ENCODE peak calls at places on chromosomes 1 and 21, in six cellular contexts. H, D, N, T, Q and V are unnamed samples.

GRCh38 chr1:75668813-75669212 is 55.7 kb upstream of the ACADM start:
- DNase-seq in H (no peak), D (no peak), N (no peak), T (no peak), Q (no peak), V (no peak)

GRCh38 chr1:96362623-96363022 is 359.0 kb upstream of the PTBP2 start:
- DNase-seq in H (no peak), D (no peak), N (no peak), T (no peak), Q (no peak), V (no peak)

GRCh38 chr1:17287377-17287776 is 20.6 kb upstream of the PADI4 start:
- DNase-seq in H (no peak), D (no peak), N (no peak), T (no peak), Q (no peak), V (no peak)

GRCh38 chr1:208086116-208086515 is 158.1 kb downstream of the PLXNA2 start:
- DNase-seq in H (no peak), D (no peak), N (no peak), T (no peak), Q (no peak), V (no peak)

GRCh38 chr1:87787551-87787950 is 458.9 kb downstream of the LMO4 start:
- DNase-seq in H (no peak), D (no peak), N (no peak), T (no peak), Q (no peak), V (no peak)

GRCh38 chr1:97071163-97071562 is 349.6 kb downstream of the PTBP2 start:
- DNase-seq in H (no peak), D (no peak), N (no peak), T (no peak), Q (no peak), V (no peak)

GRCh38 chr1:171222961-171223360 is 25.3 kb upstream of the FMO1 start:
- DNase-seq in H (peak; percentile 57), D (no peak), N (peak; percentile 35), T (peak; percentile 45), Q (no peak), V (no peak)

GRCh38 chr21:41603476-41603875 is 95.5 kb upstream of the TMPRSS2 start:
- DNase-seq in H (no peak), D (no peak), N (no peak), T (no peak), Q (no peak), V (no peak)

GRCh38 chr1:116842654-116843053 is 67.1 kb upstream of the PTGFRN start:
- DNase-seq in H (peak; percentile 37), D (no peak), N (no peak), T (no peak), Q (no peak), V (no peak)

GRCh38 chr1:77170687-77171086 is 48.5 kb downstream of the PIGK start:
- DNase-seq in H (no peak), D (no peak), N (no peak), T (no peak), Q (no peak), V (no peak)

GRCh38 chr1:172003766-172004530 is 162.7 kb downstream of the DNM3 start:
- DNase-seq in H (no peak), D (no peak), N (no peak), T (no peak), Q (no peak), V (no peak)

GRCh38 chr21:41786521-41786987 is 19.7 kb upstream of the RIPK4 start:
- DNase-seq in H (no peak), D (no peak), N (no peak), T (no peak), Q (no peak), V (no peak)

GRCh38 chr1:6867688-6868370 is 82.6 kb downstream of the CAMTA1 start:
- DNase-seq in H (no peak), D (no peak), N (no peak), T (no peak), Q (no peak), V (no peak)

GRCh38 chr21:38839683-38840286 is 34.1 kb downstream of the ETS2 start:
- DNase-seq in H (no peak), D (no peak), N (no peak), T (no peak), Q (no peak), V (no peak)

GRCh38 chr1:167661527-167662436 is 31.8 kb downstream of the RCSD1 start:
- DNase-seq in H (no peak), D (no peak), N (no peak), T (no peak), Q (no peak), V (no peak)

GRCh38 chr1:112735752-112736151 is 20.6 kb upstream of the PPM1J start:
- DNase-seq in H (no peak), D (no peak), N (no peak), T (no peak), Q (no peak), V (no peak)

GRCh38 chr1:192904438-192904895 is 95.6 kb downstream of the RGS2 start:
- DNase-seq in H (no peak), D (no peak), N (no peak), T (no peak), Q (no peak), V (no peak)

GRCh38 chr1:220315070-220315839 is 43.0 kb upstream of the RAB3GAP2 start:
- DNase-seq in H (no peak), D (no peak), N (no peak), T (no peak), Q (no peak), V (no peak)

GRCh38 chr21:45539046-45539795 is 3.0 kb downstream of the SLC19A1 start:
- DNase-seq in H (no peak), D (no peak), N (peak; percentile 11), T (no peak), Q (no peak), V (no peak)

GRCh38 chr1:224543453-224543852 is 72.7 kb upstream of the CNIH3 start:
- DNase-seq in H (no peak), D (no peak), N (no peak), T (no peak), Q (no peak), V (no peak)

GRCh38 chr1:22317231-22317919 is 134.3 kb upstream of the ZBTB40 start:
- DNase-seq in H (peak; percentile 76), D (no peak), N (no peak), T (no peak), Q (no peak), V (no peak)

GRCh38 chr1:33446590-33446989 is 15.7 kb upstream of the PHC2 start:
- DNase-seq in H (no peak), D (no peak), N (no peak), T (no peak), Q (no peak), V (no peak)

GRCh38 chr1:115807723-115808122 is 33.2 kb downstream of the NHLH2 start:
- DNase-seq in H (peak; percentile 97), D (peak; percentile 19), N (no peak), T (peak; percentile 59), Q (peak; percentile 50), V (no peak)

GRCh38 chr1:193562121-193562520 is 375.7 kb upstream of the B3GALT2 start:
- DNase-seq in H (peak; percentile 87), D (no peak), N (no peak), T (no peak), Q (no peak), V (no peak)

GRCh38 chr1:20484526-20485462 is 1.2 kb downstream of the CAMK2N1 start:
- DNase-seq in H (no peak), D (peak; percentile 17), N (no peak), T (no peak), Q (no peak), V (no peak)
- H3K27ac ChIP-seq in H (no peak overlapping the region), D (no peak overlapping the region), N (peak overlapping the region; percentile 87), T (peak overlapping the region; percentile 79), Q (no peak overlapping the region), V (peak overlapping the region; percentile 95)

GRCh38 chr1:10060311-10061100 is 27.7 kb downstream of the UBE4B start:
- DNase-seq in H (no peak), D (no peak), N (no peak), T (no peak), Q (no peak), V (no peak)

GRCh38 chr1:10059329-10059691 is 26.6 kb downstream of the UBE4B start:
- DNase-seq in H (no peak), D (no peak), N (no peak), T (peak; percentile 11), Q (no peak), V (no peak)

GRCh38 chr1:10056599-10056987 is 23.8 kb downstream of the UBE4B start:
- DNase-seq in H (no peak), D (no peak), N (no peak), T (no peak), Q (peak; percentile 37), V (no peak)

GRCh38 chr1:10057305-10057704 is 24.5 kb downstream of the UBE4B start:
- DNase-seq in H (no peak), D (no peak), N (no peak), T (peak; percentile 12), Q (no peak), V (no peak)

GRCh38 chr1:10057744-10058294 is 25.1 kb downstream of the UBE4B start:
- DNase-seq in H (no peak), D (no peak), N (no peak), T (no peak), Q (no peak), V (no peak)
- H3K27ac ChIP-seq in H (no peak overlapping the region), D (no peak overlapping the region), N (peak overlapping the region; percentile 45), T (peak overlapping the region; percentile 48), Q (no peak overlapping the region), V (peak overlapping the region; percentile 71)

DNA sequence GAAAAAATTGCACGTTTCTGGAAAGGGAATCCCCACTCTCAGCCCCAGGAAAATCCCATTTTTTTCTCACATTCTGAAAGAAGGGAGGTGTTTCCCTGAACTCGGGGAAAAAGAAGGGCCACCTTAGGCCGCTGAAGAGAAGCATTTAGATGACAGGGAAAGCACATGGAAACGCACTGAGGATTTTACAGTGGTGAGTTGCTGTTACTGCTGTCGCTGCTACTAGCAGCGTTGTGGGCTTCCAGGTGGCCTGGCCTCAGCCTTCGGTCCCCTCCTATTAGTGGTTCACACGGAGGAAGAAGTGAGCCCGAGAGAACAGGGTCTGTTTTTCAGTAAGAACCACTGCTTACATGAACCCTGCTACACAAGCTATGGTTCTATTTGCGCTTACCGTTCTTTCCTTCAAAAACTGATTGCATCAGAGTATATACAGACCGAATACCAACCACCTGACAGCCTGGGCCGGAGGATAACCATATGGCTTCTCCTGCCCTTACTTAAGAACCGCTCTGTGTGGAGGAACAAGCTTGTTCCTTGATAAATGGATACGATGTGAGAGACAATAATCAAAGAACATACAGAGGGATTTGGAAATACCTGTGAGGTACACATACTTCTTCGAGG is 986 bp upstream of the KCNT2 start:
- DNase-seq in H (peak; percentile 79), D (no peak), N (no peak), T (no peak), Q (no peak), V (no peak)
- H3K27ac ChIP-seq in H (peak overlapping the region; percentile 100), D (no peak overlapping the region), N (peak overlapping the region; percentile 74), T (peak overlapping the region; percentile 73), Q (no peak overlapping the region), V (peak overlapping the region; percentile 4)

DNA sequence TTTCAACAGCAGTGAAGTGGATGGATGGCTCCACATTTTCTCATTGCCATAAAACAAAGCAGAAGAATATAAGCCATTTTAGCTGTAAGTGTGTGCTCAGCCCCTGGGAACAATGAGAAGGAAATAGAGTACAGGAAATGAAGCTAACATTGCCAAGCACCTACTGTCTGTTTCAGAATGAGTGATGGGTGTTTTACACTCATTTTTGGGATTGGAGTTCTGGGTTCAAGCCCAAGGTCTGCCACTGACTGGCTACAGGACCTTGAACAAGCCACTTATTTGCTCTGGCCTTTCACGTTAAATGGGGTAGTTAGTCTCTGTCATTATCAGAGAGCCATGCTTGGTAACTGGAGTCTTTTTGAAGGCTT is 80.7 kb upstream of the KAZN start:
- DNase-seq in H (no peak), D (no peak), N (no peak), T (no peak), Q (no peak), V (no peak)
- H3K27ac ChIP-seq in H (no peak overlapping the region), D (no peak overlapping the region), N (peak overlapping the region; percentile 50), T (no peak overlapping the region), Q (no peak overlapping the region), V (no peak overlapping the region)

GRCh38 chr1:45954401-45954847 is 151.0 kb downstream of the MAST2 start:
- DNase-seq in H (no peak), D (no peak), N (no peak), T (peak; percentile 7), Q (no peak), V (no peak)
- H3K27ac ChIP-seq in H (peak overlapping the region; percentile 4), D (no peak overlapping the region), N (peak overlapping the region; percentile 74), T (peak overlapping the region; percentile 44), Q (no peak overlapping the region), V (no peak overlapping the region)